ENCODE peak calls at places on chromosomes 1 and 21, in seven cellular contexts. D is cardiac fibroblast; G is PC-9; F is BJ; T is esophagus squamous epithelium; B is CD8-positive, alpha-beta T cell; K is neural progenitor cell. S is an unnamed sample.

GRCh38 chr1:240474133-240474614 is 137.8 kb downstream of the GREM2 start:
- DNase-seq in D (peak; percentile 86), G (no peak), F (no peak), T (no peak), B (no peak), K (no peak), S (no peak)

GRCh38 chr1:8091691-8092090 is 65.6 kb upstream of the ERRFI1 start:
- DNase-seq in D (peak; percentile 37), G (no peak), F (no peak), T (no peak), B (no peak), K (no peak), S (no peak)

GRCh38 chr1:26580116-26580515 is 50.6 kb downstream of the RPS6KA1 start:
- DNase-seq in D (no peak), G (no peak), F (no peak), T (no peak), B (no peak), K (no peak), S (no peak)

GRCh38 chr21:33948096-33948950 is 32.7 kb upstream of the ATP5PO start:
- DNase-seq in D (peak; percentile 70), G (no peak), F (no peak), T (peak; percentile 29), B (peak; percentile 74), K (peak; percentile 85), S (no peak)

GRCh38 chr1:54875000-54875399 is 12.0 kb downstream of the DHCR24 start:
- DNase-seq in D (no peak), G (no peak), F (no peak), T (no peak), B (no peak), K (no peak), S (no peak)

GRCh38 chr1:43439781-43440180 is 13.9 kb downstream of the HYI start:
- DNase-seq in D (no peak), G (no peak), F (no peak), T (no peak), B (no peak), K (no peak), S (no peak)

GRCh38 chr1:90723561-90724108 is 6.5 kb upstream of the BARHL2 start:
- DNase-seq in D (no peak), G (no peak), F (no peak), T (no peak), B (no peak), K (peak; percentile 82), S (no peak)

GRCh38 chr1:30704271-30704670 is 19.1 kb downstream of the MATN1 start:
- DNase-seq in D (peak; percentile 29), G (no peak), F (no peak), T (no peak), B (no peak), K (no peak), S (no peak)

GRCh38 chr1:85195703-85196102 is 5.1 kb downstream of the SYDE2 start:
- DNase-seq in D (no peak), G (no peak), F (no peak), T (no peak), B (no peak), K (peak; percentile 25), S (no peak)

GRCh38 chr21:28431022-28431421 is 561.7 kb downstream of the LTN1 start:
- DNase-seq in D (no peak), G (no peak), F (no peak), T (no peak), B (no peak), K (no peak), S (no peak)

GRCh38 chr1:76269175-76269574 is 194.6 kb downstream of the ST6GALNAC3 start:
- DNase-seq in D (peak; percentile 75), G (no peak), F (no peak), T (no peak), B (no peak), K (peak; percentile 23), S (peak; percentile 14)

GRCh38 chr1:227921461-227922185 is 26.1 kb downstream of the WNT9A start:
- DNase-seq in D (no peak), G (no peak), F (no peak), T (no peak), B (no peak), K (no peak), S (no peak)

GRCh38 chr21:18495553-18495952 is 92.0 kb upstream of the TMPRSS15 start:
- DNase-seq in D (no peak), G (no peak), F (no peak), T (no peak), B (no peak), K (no peak), S (no peak)

GRCh38 chr1:216849141-216849540 is 125.9 kb upstream of the ESRRG start:
- DNase-seq in D (no peak), G (no peak), F (no peak), T (no peak), B (no peak), K (no peak), S (no peak)

GRCh38 chr1:117613249-117613968 is 7.6 kb downstream of the TENT5C start:
- DNase-seq in D (peak; percentile 31), G (peak; percentile 52), F (no peak), T (no peak), B (no peak), K (no peak), S (no peak)

GRCh38 chr1:17920881-17921635 is 165.9 kb downstream of the ACTL8 start:
- DNase-seq in D (no peak), G (no peak), F (no peak), T (no peak), B (no peak), K (no peak), S (no peak)

GRCh38 chr1:12433323-12434053 is 184.5 kb downstream of the DHRS3 start:
- DNase-seq in D (peak; percentile 54), G (no peak), F (no peak), T (no peak), B (no peak), K (peak; percentile 72), S (no peak)

GRCh38 chr1:65773391-65773790 is 19.3 kb upstream of the PDE4B start:
- DNase-seq in D (no peak), G (no peak), F (no peak), T (no peak), B (no peak), K (no peak), S (no peak)

GRCh38 chr1:172978595-172978994 is 72.1 kb downstream of the TNFSF18 start:
- DNase-seq in D (no peak), G (no peak), F (no peak), T (no peak), B (no peak), K (no peak), S (no peak)

GRCh38 chr1:37016121-37016520 is 18.2 kb downstream of the GRIK3 start:
- DNase-seq in D (no peak), G (no peak), F (no peak), T (no peak), B (no peak), K (no peak), S (no peak)

GRCh38 chr1:160189649-160190625 is at the start of gene CASQ1:
- DNase-seq in D (peak; percentile 49), G (no peak), F (no peak), T (no peak), B (no peak), K (no peak), S (no peak)
- H3K4me3 ChIP-seq in D (no peak within 1 kb of the TSS), G (no peak within 1 kb of the TSS), F (no peak within 1 kb of the TSS), T (no peak within 1 kb of the TSS), B (no peak within 1 kb of the TSS), K (no peak within 1 kb of the TSS), S (no peak within 1 kb of the TSS)

DNA sequence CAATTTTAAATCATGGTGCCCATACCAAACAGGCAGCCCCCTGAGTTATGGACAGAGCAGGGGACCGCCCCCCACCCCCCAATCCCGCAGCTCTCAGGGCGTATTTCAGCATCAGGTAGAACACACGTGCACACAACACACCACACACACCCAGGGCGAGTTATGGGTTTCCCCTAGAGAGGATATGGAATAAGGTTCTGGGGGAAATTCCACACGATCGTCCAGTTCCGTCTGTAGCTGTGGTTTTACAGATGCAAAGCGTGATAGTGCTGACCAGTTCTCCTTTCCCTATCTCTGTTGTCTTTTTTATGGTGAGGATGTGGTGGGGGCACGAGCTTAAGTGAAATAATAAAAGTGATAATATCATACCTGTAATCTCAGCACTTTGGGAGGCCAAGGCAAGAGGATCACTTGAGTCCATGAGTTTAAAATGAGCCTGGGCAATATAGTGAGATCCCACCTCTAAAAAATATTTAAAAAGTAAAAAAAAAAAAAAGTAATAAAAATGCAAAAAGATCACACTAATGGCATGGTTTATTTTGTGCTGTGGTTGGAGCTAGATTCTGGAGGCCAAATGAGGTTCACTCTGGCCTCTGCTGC is 25.1 kb downstream of the C2CD2 start:
- DNase-seq in D (no peak), G (no peak), F (no peak), T (no peak), B (no peak), K (no peak), S (no peak)
- H3K4me3 ChIP-seq in D (no peak overlapping the region), G (no peak overlapping the region), F (no peak overlapping the region), T (no peak overlapping the region), B (no peak overlapping the region), K (no peak overlapping the region), S (no peak overlapping the region)

DNA sequence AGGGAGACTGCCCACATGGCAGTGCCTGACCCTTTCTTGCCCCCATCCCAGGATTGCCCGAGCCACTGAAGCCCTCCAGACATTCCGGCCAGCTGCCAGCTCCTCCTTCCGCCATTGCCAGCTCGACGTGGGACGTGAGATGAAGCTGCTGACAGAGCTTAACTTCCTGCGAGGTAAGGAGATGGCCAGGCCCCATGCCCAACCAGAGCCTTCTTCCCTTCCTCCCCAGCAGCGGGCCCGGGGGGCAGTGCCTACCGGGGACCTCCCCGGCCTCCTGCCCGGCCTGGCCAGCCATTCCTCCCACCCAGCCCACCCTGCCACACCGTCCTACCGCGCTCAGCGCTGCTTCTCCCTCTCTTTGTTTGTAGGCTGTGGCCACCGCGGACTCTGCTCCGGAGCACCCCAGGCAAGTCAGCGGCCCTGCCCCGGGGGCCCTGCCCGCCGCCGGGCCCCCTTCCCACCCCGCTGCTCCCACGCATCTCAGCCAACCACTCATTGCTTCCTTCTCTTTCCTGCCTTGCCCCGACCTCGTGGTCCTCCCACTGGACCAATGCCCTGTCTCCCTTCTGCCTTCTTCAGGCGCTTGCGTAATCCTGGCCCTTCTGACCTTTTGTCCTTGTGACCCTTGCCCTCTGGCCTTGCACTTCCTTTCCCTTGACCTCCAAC is 4.9 kb downstream of the TRIM46 start:
- DNase-seq in D (no peak), G (no peak), F (no peak), T (no peak), B (no peak), K (no peak), S (no peak)
- H3K4me3 ChIP-seq in D (no peak overlapping the region), G (no peak overlapping the region), F (no peak overlapping the region), T (peak overlapping the region; percentile 18), B (no peak overlapping the region), K (no peak overlapping the region), S (no peak overlapping the region)

DNA sequence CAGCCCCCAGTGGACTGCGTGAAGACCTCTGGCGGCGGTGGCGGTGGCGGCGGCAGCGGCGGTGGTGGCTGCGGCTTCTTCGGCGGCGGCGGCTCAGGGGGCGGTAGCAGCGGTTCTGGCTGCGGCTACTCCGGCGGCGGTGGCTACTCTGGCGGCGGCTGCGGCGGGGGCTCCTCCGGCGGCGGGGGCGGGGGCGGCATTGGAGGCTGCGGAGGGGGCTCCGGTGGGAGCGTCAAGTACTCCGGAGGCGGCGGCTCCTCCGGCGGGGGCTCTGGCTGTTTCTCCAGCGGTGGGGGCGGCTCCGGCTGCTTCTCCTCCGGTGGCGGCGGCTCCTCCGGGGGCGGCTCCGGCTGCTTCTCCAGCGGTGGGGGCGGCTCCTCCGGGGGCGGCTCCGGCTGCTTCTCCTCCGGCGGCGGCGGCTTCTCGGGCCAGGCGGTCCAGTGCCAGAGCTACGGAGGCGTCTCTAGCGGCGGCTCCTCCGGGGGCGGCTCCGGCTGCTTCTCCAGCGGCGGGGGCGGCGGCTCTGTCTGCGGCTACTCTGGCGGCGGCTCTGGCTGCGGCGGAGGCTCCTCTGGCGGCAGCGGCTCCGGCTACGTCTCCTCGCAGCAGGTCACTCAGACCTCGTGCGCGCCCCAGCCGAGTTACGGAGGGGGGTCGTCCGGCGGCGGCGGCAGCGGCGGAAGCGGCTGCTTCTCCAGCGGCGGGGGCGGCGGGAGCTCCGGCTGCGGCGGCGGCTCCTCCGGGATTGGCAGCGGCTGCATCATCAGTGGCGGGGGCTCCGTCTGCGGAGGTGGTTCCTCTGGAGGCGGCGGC is 1.7 kb downstream of the LORICRIN start:
- DNase-seq in D (peak; percentile 21), G (no peak), F (no peak), T (no peak), B (no peak), K (no peak), S (no peak)
- H3K4me3 ChIP-seq in D (peak overlapping the region; percentile 16), G (no peak overlapping the region), F (peak overlapping the region; percentile 12), T (peak overlapping the region; percentile 53), B (peak overlapping the region; percentile 41), K (no peak overlapping the region), S (peak overlapping the region; percentile 40)